ENCODE peak calls at places on chromosomes 13 and 19, in eight cellular contexts. H is neural crest cell; C is activated CD8-positive, alpha-beta memory T cell treated with anti-CD3 and anti-CD28 coated beads, Interleukin-2, amount 50 U/mL, for 48 hours; L is fibroblast of mammary gland; Q is nucleus accumbens; T is T-helper 1 cell; A is mucosa of gallbladder; S is activated CD4-positive, alpha-beta T cell treated with anti-CD3 and anti-CD28 coated beads, Interleukin-2, amount 10 ng/mL, durations not matched to agents 7 days and 5 days. I is an unnamed sample.

GRCh38 chr13:113857531-113858195 is 6.2 kb downstream of the GAS6 start:
- DNase-seq in H (no peak), C (no peak), L (no peak), Q (no peak), T (no peak), A (no peak), S (no peak), I (no peak)

GRCh38 chr19:35354898-35355297 is 3.4 kb upstream of the FFAR3 start:
- DNase-seq in H (no peak), C (peak; percentile 54), L (no peak), Q (no peak), T (no peak), A (no peak), S (no peak), I (no peak)

GRCh38 chr13:34421849-34422475 is 520.1 kb upstream of the NBEA start:
- DNase-seq in H (no peak), C (no peak), L (no peak), Q (no peak), T (no peak), A (no peak), S (no peak), I (no peak)

GRCh38 chr19:6543866-6544347 is 13.1 kb downstream of the TNFSF9 start:
- DNase-seq in H (no peak), C (no peak), L (no peak), Q (no peak), T (no peak), A (no peak), S (no peak), I (no peak)

GRCh38 chr13:74528751-74529513 is 394.7 kb upstream of the KLF12 start:
- DNase-seq in H (no peak), C (no peak), L (no peak), Q (no peak), T (no peak), A (no peak), S (no peak), I (no peak)

GRCh38 chr13:72061613-72062012 is 194.6 kb upstream of the DACH1 start:
- DNase-seq in H (no peak), C (no peak), L (no peak), Q (no peak), T (no peak), A (no peak), S (no peak), I (no peak)

GRCh38 chr19:45499196-45500180 is 1.2 kb downstream of the PPM1N start:
- DNase-seq in H (peak; percentile 23), C (peak; percentile 84), L (no peak), Q (no peak), T (peak; percentile 50), A (peak; percentile 31), S (peak; percentile 63), I (no peak)

GRCh38 chr13:25980255-25980654 is 71.6 kb downstream of the SHISA2 start:
- DNase-seq in H (no peak), C (no peak), L (no peak), Q (no peak), T (no peak), A (no peak), S (no peak), I (peak; percentile 44)

GRCh38 chr19:10796653-10797052 is 39.4 kb downstream of the TMED1 start:
- DNase-seq in H (no peak), C (no peak), L (no peak), Q (no peak), T (no peak), A (no peak), S (no peak), I (no peak)

I was measured in NCI-H2029 treated with DMSO at 0.1 percent for 48 hours.